ENCODE peak calls at places on chromosome 11, in ten cellular contexts. One of them, this sample, is unnamed.

GRCh38 chr11:122668562-122669090 is 13.1 kb downstream of the UBASH3B start:
- DNase-seq in neuronal stem cell: no peak
- DNase-seq in testis: no peak
- DNase-seq in gastrocnemius medialis: no peak
- DNase-seq in heart left ventricle: no peak
- DNase-seq in upper lobe of right lung: no peak
- DNase-seq in body of pancreas: no peak
- DNase-seq in endodermal cell: no peak
- DNase-seq in hepatocyte: no peak
- DNase-seq in sigmoid colon: no peak
- DNase-seq in this sample: no peak

GRCh38 chr11:68352591-68352990 is 40.2 kb downstream of the LRP5 start:
- DNase-seq in heart left ventricle: no peak
- DNase-seq in endodermal cell: no peak
- DNase-seq in testis: no peak
- DNase-seq in sigmoid colon: no peak
- DNase-seq in upper lobe of right lung: no peak
- DNase-seq in hepatocyte: no peak
- DNase-seq in body of pancreas: no peak
- DNase-seq in neuronal stem cell: no peak
- DNase-seq in gastrocnemius medialis: no peak
- DNase-seq in this sample: no peak

GRCh38 chr11:12482839-12483238 is 105.5 kb downstream of the PARVA start:
- DNase-seq in gastrocnemius medialis: peak; percentile 61
- DNase-seq in body of pancreas: peak; percentile 91
- DNase-seq in neuronal stem cell: no peak
- DNase-seq in endodermal cell: no peak
- DNase-seq in testis: no peak
- DNase-seq in upper lobe of right lung: no peak
- DNase-seq in sigmoid colon: no peak
- DNase-seq in heart left ventricle: peak; percentile 39
- DNase-seq in hepatocyte: no peak
- DNase-seq in this sample: no peak

GRCh38 chr11:107196732-107197131 is 178.5 kb upstream of the GUCY1A2 start:
- DNase-seq in gastrocnemius medialis: no peak
- DNase-seq in body of pancreas: no peak
- DNase-seq in sigmoid colon: no peak
- DNase-seq in upper lobe of right lung: no peak
- DNase-seq in neuronal stem cell: no peak
- DNase-seq in endodermal cell: no peak
- DNase-seq in testis: no peak
- DNase-seq in hepatocyte: peak; percentile 49
- DNase-seq in heart left ventricle: no peak
- DNase-seq in this sample: no peak

GRCh38 chr11:68383976-68384501 is 71.6 kb downstream of the LRP5 start:
- DNase-seq in gastrocnemius medialis: peak; percentile 45
- DNase-seq in body of pancreas: peak; percentile 55
- DNase-seq in endodermal cell: peak; percentile 94
- DNase-seq in testis: peak; percentile 83
- DNase-seq in heart left ventricle: peak; percentile 71
- DNase-seq in neuronal stem cell: peak; percentile 56
- DNase-seq in hepatocyte: peak; percentile 73
- DNase-seq in sigmoid colon: peak; percentile 83
- DNase-seq in upper lobe of right lung: no peak
- DNase-seq in this sample: peak; percentile 62

GRCh38 chr11:114208371-114208770 is 87.8 kb upstream of the NNMT start:
- DNase-seq in body of pancreas: no peak
- DNase-seq in heart left ventricle: no peak
- DNase-seq in testis: no peak
- DNase-seq in neuronal stem cell: no peak
- DNase-seq in upper lobe of right lung: no peak
- DNase-seq in hepatocyte: no peak
- DNase-seq in sigmoid colon: no peak
- DNase-seq in endodermal cell: no peak
- DNase-seq in gastrocnemius medialis: no peak
- DNase-seq in this sample: no peak

GRCh38 chr11:131904756-131905155 is 534.3 kb downstream of the NTM start:
- DNase-seq in endodermal cell: peak; percentile 91
- DNase-seq in body of pancreas: no peak
- DNase-seq in hepatocyte: no peak
- DNase-seq in sigmoid colon: no peak
- DNase-seq in neuronal stem cell: no peak
- DNase-seq in gastrocnemius medialis: no peak
- DNase-seq in heart left ventricle: no peak
- DNase-seq in upper lobe of right lung: no peak
- DNase-seq in testis: no peak
- DNase-seq in this sample: no peak

GRCh38 chr11:94511932-94512781 is at the start of gene C11orf97:
- DNase-seq in heart left ventricle: peak; percentile 51
- DNase-seq in testis: peak; percentile 83
- DNase-seq in upper lobe of right lung: peak; percentile 84
- DNase-seq in endodermal cell: peak; percentile 95
- DNase-seq in body of pancreas: peak; percentile 79
- DNase-seq in gastrocnemius medialis: no peak
- DNase-seq in hepatocyte: peak; percentile 73
- DNase-seq in sigmoid colon: peak; percentile 72
- DNase-seq in neuronal stem cell: peak; percentile 54
- DNase-seq in this sample: no peak

GRCh38 chr11:10605941-10606381 is 37.5 kb upstream of the LYVE1 start:
- DNase-seq in gastrocnemius medialis: peak; percentile 54
- DNase-seq in body of pancreas: peak; percentile 63
- DNase-seq in upper lobe of right lung: peak; percentile 80
- DNase-seq in hepatocyte: peak; percentile 74
- DNase-seq in testis: peak; percentile 53
- DNase-seq in sigmoid colon: peak; percentile 83
- DNase-seq in neuronal stem cell: no peak
- DNase-seq in endodermal cell: peak; percentile 90
- DNase-seq in heart left ventricle: peak; percentile 82
- DNase-seq in this sample: peak; percentile 41

GRCh38 chr11:9906043-9906791 is 242.3 kb downstream of the SWAP70 start:
- DNase-seq in endodermal cell: peak; percentile 58
- DNase-seq in sigmoid colon: no peak
- DNase-seq in neuronal stem cell: no peak
- DNase-seq in upper lobe of right lung: no peak
- DNase-seq in testis: no peak
- DNase-seq in gastrocnemius medialis: no peak
- DNase-seq in hepatocyte: peak; percentile 37
- DNase-seq in heart left ventricle: no peak
- DNase-seq in body of pancreas: no peak
- DNase-seq in this sample: no peak

GRCh38 chr11:64890084-64890944 is 11.9 kb upstream of the EHD1 start:
- DNase-seq in hepatocyte: no peak
- DNase-seq in neuronal stem cell: no peak
- DNase-seq in testis: no peak
- DNase-seq in gastrocnemius medialis: no peak
- DNase-seq in body of pancreas: no peak
- DNase-seq in upper lobe of right lung: no peak
- DNase-seq in endodermal cell: peak; percentile 67
- DNase-seq in sigmoid colon: no peak
- DNase-seq in heart left ventricle: no peak
- DNase-seq in this sample: no peak

GRCh38 chr11:65036931-65037330 is 4.1 kb upstream of the SAC3D1 start:
- DNase-seq in testis: peak; percentile 84
- DNase-seq in neuronal stem cell: no peak
- DNase-seq in gastrocnemius medialis: no peak
- DNase-seq in hepatocyte: no peak
- DNase-seq in sigmoid colon: no peak
- DNase-seq in upper lobe of right lung: peak; percentile 84
- DNase-seq in heart left ventricle: peak; percentile 73
- DNase-seq in endodermal cell: no peak
- DNase-seq in body of pancreas: peak; percentile 76
- DNase-seq in this sample: no peak

DNA sequence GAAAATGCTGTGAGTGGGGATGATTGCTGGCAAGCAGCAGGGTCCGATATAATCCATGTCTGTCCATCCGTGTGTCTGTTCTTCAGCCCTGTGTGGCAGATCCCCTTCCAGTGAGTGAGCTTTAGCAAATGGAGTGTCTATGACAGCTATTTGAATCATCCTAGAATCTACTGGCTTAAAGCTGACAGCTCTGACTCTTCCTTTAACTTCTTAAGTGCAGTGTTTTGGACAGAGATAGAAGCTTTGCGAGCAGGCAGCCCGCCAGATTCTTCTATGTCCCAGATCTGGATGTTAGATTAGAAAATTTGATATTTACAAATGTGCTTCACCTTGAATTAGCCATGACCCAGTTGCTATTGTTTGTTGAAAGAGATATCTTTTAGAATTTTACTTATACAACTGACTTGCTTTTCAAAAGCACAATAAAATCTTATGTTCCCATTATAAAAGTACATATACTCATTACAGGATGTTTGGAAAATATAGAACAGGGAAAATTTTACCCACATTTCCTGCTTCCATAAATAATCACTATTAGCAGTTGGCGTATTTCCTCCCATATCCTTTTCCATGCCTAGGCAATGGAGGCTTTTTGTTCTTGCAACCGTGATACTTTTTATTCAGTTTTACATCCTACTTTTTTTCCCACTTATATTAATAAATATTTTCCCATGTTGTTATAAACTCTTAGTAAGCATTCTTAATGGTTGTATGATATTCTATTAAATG is 124.5 kb downstream of the COMMD9 start:
- DNase-seq in gastrocnemius medialis: no peak
- DNase-seq in endodermal cell: no peak
- DNase-seq in body of pancreas: no peak
- DNase-seq in upper lobe of right lung: no peak
- DNase-seq in sigmoid colon: no peak
- DNase-seq in hepatocyte: no peak
- DNase-seq in neuronal stem cell: no peak
- DNase-seq in testis: no peak
- DNase-seq in heart left ventricle: no peak
- DNase-seq in this sample: no peak
- H3K4me3 ChIP-seq in gastrocnemius medialis: no peak overlapping the region
- H3K4me3 ChIP-seq in endodermal cell: no peak overlapping the region
- H3K4me3 ChIP-seq in body of pancreas: no peak overlapping the region
- H3K4me3 ChIP-seq in upper lobe of right lung: no peak overlapping the region
- H3K4me3 ChIP-seq in sigmoid colon: no peak overlapping the region
- H3K4me3 ChIP-seq in hepatocyte: no peak overlapping the region
- H3K4me3 ChIP-seq in neuronal stem cell: no peak overlapping the region
- H3K4me3 ChIP-seq in testis: no peak overlapping the region
- H3K4me3 ChIP-seq in heart left ventricle: no peak overlapping the region
- H3K4me3 ChIP-seq in this sample: no peak overlapping the region

DNA sequence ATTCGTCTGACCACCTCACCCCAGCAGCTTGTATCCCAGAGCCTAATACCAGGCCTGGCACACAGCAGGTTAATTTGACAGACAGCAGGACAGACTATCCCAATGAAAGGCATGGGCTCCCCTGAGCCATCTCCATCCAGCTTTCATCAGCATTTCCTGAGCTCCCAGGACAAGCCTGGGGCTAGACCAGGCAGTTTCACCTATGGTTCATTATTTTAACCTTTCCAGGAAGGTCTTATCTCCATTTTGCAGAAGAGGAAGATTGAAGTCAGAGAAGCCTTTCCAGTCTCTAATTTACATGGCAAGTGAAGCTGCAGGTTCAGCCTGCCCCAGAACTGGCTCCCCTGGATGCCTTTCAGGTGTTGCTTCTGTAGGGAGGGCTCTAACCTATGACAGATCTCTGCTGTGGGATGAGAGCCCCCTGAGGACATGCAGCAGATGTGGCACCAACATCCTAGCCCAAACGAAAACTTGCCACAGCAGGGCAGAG is 17.0 kb downstream of the ARRB1 start:
- DNase-seq in heart left ventricle: no peak
- DNase-seq in gastrocnemius medialis: no peak
- DNase-seq in upper lobe of right lung: no peak
- DNase-seq in hepatocyte: no peak
- DNase-seq in testis: no peak
- DNase-seq in neuronal stem cell: no peak
- DNase-seq in body of pancreas: no peak
- DNase-seq in sigmoid colon: no peak
- DNase-seq in endodermal cell: peak; percentile 67
- DNase-seq in this sample: no peak
- H3K36me3 ChIP-seq in heart left ventricle: no peaks in the 10 kb centered on the region
- H3K36me3 ChIP-seq in gastrocnemius medialis: no peaks in the 10 kb centered on the region
- H3K36me3 ChIP-seq in upper lobe of right lung: no peaks in the 10 kb centered on the region
- H3K36me3 ChIP-seq in hepatocyte: no peaks in the 10 kb centered on the region
- H3K36me3 ChIP-seq in testis: no peaks in the 10 kb centered on the region
- H3K36me3 ChIP-seq in neuronal stem cell: no peaks in the 10 kb centered on the region
- H3K36me3 ChIP-seq in body of pancreas: no peaks in the 10 kb centered on the region
- H3K36me3 ChIP-seq in sigmoid colon: no peaks in the 10 kb centered on the region
- H3K36me3 ChIP-seq in endodermal cell: peaks cover 48% of the 10 kb centered on the region
- H3K36me3 ChIP-seq in this sample: no peaks in the 10 kb centered on the region

DNA sequence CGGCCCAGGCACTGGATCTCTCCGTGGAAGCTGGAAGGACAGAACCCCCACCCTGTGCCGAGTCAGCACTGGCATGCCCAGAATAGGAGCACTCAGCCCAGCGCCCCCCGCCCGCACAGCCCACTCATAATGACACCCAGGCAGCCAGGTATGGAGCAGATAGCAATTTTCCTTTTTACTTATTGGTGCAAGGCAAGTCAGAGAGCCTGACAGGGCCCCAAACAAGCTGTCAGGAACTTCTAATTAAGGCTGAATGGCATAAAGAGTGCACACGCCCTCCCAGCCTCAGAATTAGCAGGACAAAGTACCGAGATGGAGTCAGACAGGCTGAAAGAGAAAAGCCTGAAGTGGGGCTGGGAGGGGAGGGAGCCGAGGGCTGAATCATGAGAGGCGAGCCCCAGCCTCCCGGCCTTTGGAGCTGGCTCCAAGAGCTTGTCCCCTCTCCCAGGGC is 76.9 kb downstream of the DSCAML1 start:
- DNase-seq in heart left ventricle: no peak
- DNase-seq in sigmoid colon: no peak
- DNase-seq in endodermal cell: peak; percentile 75
- DNase-seq in gastrocnemius medialis: no peak
- DNase-seq in hepatocyte: peak; percentile 26
- DNase-seq in neuronal stem cell: peak; percentile 78
- DNase-seq in body of pancreas: no peak
- DNase-seq in testis: no peak
- DNase-seq in upper lobe of right lung: peak; percentile 60
- DNase-seq in this sample: no peak
- H3K4me3 ChIP-seq in heart left ventricle: no peak overlapping the region
- H3K4me3 ChIP-seq in sigmoid colon: no peak overlapping the region
- H3K4me3 ChIP-seq in endodermal cell: no peak overlapping the region
- H3K4me3 ChIP-seq in gastrocnemius medialis: no peak overlapping the region
- H3K4me3 ChIP-seq in hepatocyte: no peak overlapping the region
- H3K4me3 ChIP-seq in neuronal stem cell: no peak overlapping the region
- H3K4me3 ChIP-seq in body of pancreas: no peak overlapping the region
- H3K4me3 ChIP-seq in testis: no peak overlapping the region
- H3K4me3 ChIP-seq in upper lobe of right lung: no peak overlapping the region
- H3K4me3 ChIP-seq in this sample: no peak overlapping the region

DNA sequence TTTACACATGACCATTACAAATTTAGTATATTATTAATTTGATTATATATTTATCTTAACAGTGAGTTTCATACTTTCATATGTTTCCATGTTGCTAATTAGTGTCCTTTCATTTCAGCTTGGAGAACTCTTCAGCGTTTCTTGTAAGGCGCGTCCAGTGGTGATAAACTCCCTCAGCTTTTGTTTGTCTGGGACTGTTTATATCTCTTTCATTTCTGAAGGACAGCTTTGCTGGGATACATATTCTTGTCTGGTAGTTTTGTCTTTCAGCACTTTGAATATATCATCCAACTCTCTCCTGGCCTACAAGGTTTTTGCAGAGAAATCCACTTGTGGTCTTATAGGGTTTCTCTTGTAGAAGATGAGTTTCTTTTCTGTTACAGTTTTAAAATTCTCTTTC is 12.4 kb downstream of the BIRC2 start:
- DNase-seq in testis: no peak
- DNase-seq in endodermal cell: no peak
- DNase-seq in gastrocnemius medialis: no peak
- DNase-seq in heart left ventricle: no peak
- DNase-seq in sigmoid colon: no peak
- DNase-seq in upper lobe of right lung: no peak
- DNase-seq in body of pancreas: no peak
- DNase-seq in neuronal stem cell: no peak
- DNase-seq in hepatocyte: no peak
- DNase-seq in this sample: no peak
- H3K36me3 ChIP-seq in testis: no peaks in the 10 kb centered on the region
- H3K36me3 ChIP-seq in endodermal cell: peaks cover 76% of the 10 kb centered on the region
- H3K36me3 ChIP-seq in gastrocnemius medialis: peaks cover 45% of the 10 kb centered on the region
- H3K36me3 ChIP-seq in heart left ventricle: peaks cover 58% of the 10 kb centered on the region
- H3K36me3 ChIP-seq in sigmoid colon: peaks cover 25% of the 10 kb centered on the region
- H3K36me3 ChIP-seq in upper lobe of right lung: peaks cover 50% of the 10 kb centered on the region
- H3K36me3 ChIP-seq in body of pancreas: peaks cover 11% of the 10 kb centered on the region
- H3K36me3 ChIP-seq in neuronal stem cell: no peaks in the 10 kb centered on the region
- H3K36me3 ChIP-seq in hepatocyte: no peaks in the 10 kb centered on the region
- H3K36me3 ChIP-seq in this sample: peaks cover 15% of the 10 kb centered on the region